ENCODE peak calls at places on chromosomes 11 and 22, in nine cellular contexts. V, U, E, I, Y, J, M, W and G are unnamed samples.

GRCh38 chr22:41619979-41620645 is 731 bp downstream of the DESI1 start:
- DNase-seq in J (peak; percentile 30), M (peak; percentile 51), Y (no peak), V (peak; percentile 38), E (no peak), I (peak; percentile 55), W (no peak), U (peak; percentile 5), G (peak; percentile 29)

GRCh38 chr11:6323291-6323905 is 3.1 kb upstream of the CAVIN3 start:
- DNase-seq in W (no peak), V (no peak), U (no peak), J (no peak), Y (no peak), E (no peak), M (no peak), I (no peak), G (no peak)

GRCh38 chr22:27985323-27986275 is 66.5 kb upstream of the PITPNB start:
- DNase-seq in E (no peak), V (no peak), U (no peak), I (no peak), Y (no peak), J (no peak), M (no peak), W (no peak), G (no peak)

GRCh38 chr11:102912482-102912830 is 37.7 kb upstream of the MMP12 start:
- DNase-seq in V (no peak), I (no peak), Y (peak; percentile 14), J (no peak), U (no peak), W (no peak), M (no peak), E (no peak), G (no peak)

GRCh38 chr11:47104337-47104950 is 72.2 kb downstream of the ARFGAP2 start:
- DNase-seq in I (no peak), Y (no peak), W (no peak), E (peak; percentile 60), V (no peak), U (no peak), M (no peak), J (no peak), G (no peak)

GRCh38 chr22:43315687-43316217 is 27.4 kb downstream of the SCUBE1 start:
- DNase-seq in U (no peak), I (no peak), Y (no peak), V (no peak), E (no peak), M (no peak), W (no peak), J (no peak), G (no peak)

GRCh38 chr11:36567684-36568083 is at the start of gene RAG1:
- DNase-seq in I (no peak), Y (no peak), U (no peak), W (no peak), M (no peak), V (no peak), E (no peak), J (no peak), G (no peak)

GRCh38 chr11:36373040-36374010 is 77.2 kb downstream of the PRR5L start:
- DNase-seq in E (no peak), I (no peak), J (no peak), M (no peak), V (no peak), Y (no peak), W (no peak), U (no peak), G (no peak)

GRCh38 chr11:121482231-121483129 is 29.7 kb upstream of the SORL1-AS1 start:
- DNase-seq in Y (no peak), M (no peak), E (no peak), I (peak; percentile 67), J (no peak), V (peak; percentile 45), W (no peak), U (peak; percentile 57), G (peak; percentile 41)

GRCh38 chr11:115247953-115248352 is 256.3 kb downstream of the CADM1 start:
- DNase-seq in U (no peak), E (no peak), V (no peak), M (no peak), Y (no peak), I (no peak), J (no peak), W (no peak), G (no peak)

GRCh38 chr22:32761251-32761903 is 40.1 kb upstream of the TIMP3 start:
- DNase-seq in E (no peak), U (no peak), I (no peak), J (peak; percentile 19), W (no peak), M (peak; percentile 25), V (no peak), Y (no peak), G (no peak)

GRCh38 chr11:93775289-93775688 is 8.8 kb upstream of the MED17 start:
- DNase-seq in E (no peak), M (peak; percentile 11), J (no peak), Y (no peak), V (no peak), W (no peak), U (no peak), I (no peak), G (no peak)

GRCh38 chr11:11807811-11808210 is 34.0 kb upstream of the USP47 start:
- DNase-seq in M (no peak), U (no peak), I (no peak), J (no peak), V (no peak), W (no peak), Y (no peak), E (no peak), G (no peak)

GRCh38 chr11:111531687-111532364 is 8.7 kb upstream of the LAYN start:
- DNase-seq in Y (peak; percentile 91), E (peak; percentile 69), J (peak; percentile 83), M (no peak), V (peak; percentile 55), I (no peak), W (peak; percentile 9), U (no peak), G (no peak)

GRCh38 chr11:63639195-63639832 is 25.1 kb upstream of the PLAAT3 start:
- DNase-seq in W (no peak), I (peak; percentile 4), U (no peak), E (no peak), J (no peak), V (no peak), M (no peak), Y (no peak), G (no peak)